ENCODE peak calls at places on chromosomes 4 and X, in six cellular contexts. S, Z, M, F, X and R are unnamed samples.

GRCh38 chrX:20947411-20947912 is 426.8 kb upstream of the CNKSR2 start:
- DNase-seq in F (no peak), M (no peak), X (no peak), S (no peak), Z (no peak), R (no peak)

GRCh38 chrX:149392896-149393295 is 112.2 kb downstream of the IDS start:
- DNase-seq in X (no peak), S (no peak), M (no peak), Z (peak), F (peak), R (no peak)

GRCh38 chr4:101621120-101621519 is 169.4 kb upstream of the BANK1 start:
- DNase-seq in X (no peak), Z (peak), F (no peak), S (peak), M (peak), R (peak)

GRCh38 chrX:96591418-96591817 is 93.2 kb upstream of the DIAPH2 start:
- DNase-seq in Z (no peak), X (no peak), S (no peak), M (no peak), F (no peak), R (no peak)

GRCh38 chr4:146029939-146030710 is 91.5 kb upstream of the ZNF827 start:
- DNase-seq in S (no peak), F (no peak), M (no peak), X (peak), Z (no peak), R (no peak)

GRCh38 chrX:16101581-16101980 is 21.8 kb upstream of the GRPR start:
- DNase-seq in M (no peak), Z (no peak), F (no peak), S (no peak), X (no peak), R (no peak)

GRCh38 chrX:81201692-81202412 is at the start of the genes HMGN5 and SH3BGRL:
- DNase-seq in F (peak), S (peak), Z (peak), X (peak), M (peak), R (peak)

GRCh38 chrX:64456828-64457227 is 61.6 kb upstream of the MTMR8 start:
- DNase-seq in S (no peak), Z (no peak), X (no peak), F (no peak), M (no peak), R (no peak)

GRCh38 chr4:88439161-88439760 is 17.7 kb upstream of the HERC5 start:
- DNase-seq in S (no peak), F (no peak), M (peak), Z (no peak), X (no peak), R (no peak)

GRCh38 chrX:110157444-110157843 is 154.5 kb downstream of the TMEM164 start:
- DNase-seq in M (no peak), Z (no peak), S (no peak), F (no peak), X (no peak), R (no peak)

GRCh38 chrX:110153900-110154299 is 151.0 kb downstream of the TMEM164 start:
- DNase-seq in Z (no peak), M (no peak), S (no peak), F (no peak), X (no peak), R (no peak)

GRCh38 chrX:110155759-110156158 is 152.8 kb downstream of the TMEM164 start:
- DNase-seq in Z (no peak), M (no peak), X (no peak), F (no peak), S (no peak), R (no peak)

GRCh38 chrX:110159235-110159634 is 156.3 kb downstream of the TMEM164 start:
- DNase-seq in S (no peak), Z (no peak), M (no peak), X (no peak), F (no peak), R (no peak)

GRCh38 chrX:110156167-110156754 is 153.3 kb downstream of the TMEM164 start:
- DNase-seq in M (no peak), Z (peak), S (no peak), X (no peak), F (no peak), R (peak)
- TF ChIP-seq CTCF in M (peak), Z (peak), S (peak), X (peak), F (peak), R (peak)

DNA sequence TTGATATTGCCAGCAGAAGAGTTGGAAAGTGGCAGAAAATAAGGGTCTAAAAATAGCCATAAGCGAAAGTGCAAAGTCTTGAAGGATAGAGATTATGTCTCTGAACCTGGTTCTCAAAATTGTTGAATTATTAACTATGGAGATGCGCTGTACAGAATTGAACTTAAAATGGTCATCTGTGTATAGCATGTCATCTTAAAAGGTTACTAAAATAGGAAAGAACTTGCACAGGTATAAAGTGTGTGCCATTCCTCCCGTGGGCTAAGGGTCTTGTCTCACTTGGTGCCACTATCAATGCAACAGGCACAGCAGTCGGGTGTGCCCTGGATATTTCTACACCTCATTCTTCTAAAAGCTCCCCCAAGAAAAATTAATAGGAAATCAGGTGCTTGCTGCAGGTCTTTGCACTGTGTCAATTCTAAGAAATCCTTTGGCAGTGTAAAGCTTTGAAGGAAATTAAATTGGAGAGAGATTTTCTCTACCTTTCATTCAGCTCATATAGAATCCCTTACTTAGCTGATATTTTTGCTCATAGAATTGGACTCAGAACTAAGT is 2.4 kb downstream of the SORBS2 start:
- DNase-seq in S (no peak), Z (no peak), F (no peak), X (no peak), M (no peak), R (no peak)
- H3K4me3 ChIP-seq in S (no peak), Z (no peak), F (no peak), X (no peak), M (no peak), R (no peak)

GRCh38 chr4:31539279-31540074 is 819.3 kb downstream of the PCDH7 start:
- DNase-seq in X (no peak), S (peak), M (no peak), Z (no peak), F (no peak), R (no peak)
- TF ChIP-seq CTCF in X (no peak), S (no peak), M (no peak), Z (no peak), F (no peak), R (no peak)

DNA sequence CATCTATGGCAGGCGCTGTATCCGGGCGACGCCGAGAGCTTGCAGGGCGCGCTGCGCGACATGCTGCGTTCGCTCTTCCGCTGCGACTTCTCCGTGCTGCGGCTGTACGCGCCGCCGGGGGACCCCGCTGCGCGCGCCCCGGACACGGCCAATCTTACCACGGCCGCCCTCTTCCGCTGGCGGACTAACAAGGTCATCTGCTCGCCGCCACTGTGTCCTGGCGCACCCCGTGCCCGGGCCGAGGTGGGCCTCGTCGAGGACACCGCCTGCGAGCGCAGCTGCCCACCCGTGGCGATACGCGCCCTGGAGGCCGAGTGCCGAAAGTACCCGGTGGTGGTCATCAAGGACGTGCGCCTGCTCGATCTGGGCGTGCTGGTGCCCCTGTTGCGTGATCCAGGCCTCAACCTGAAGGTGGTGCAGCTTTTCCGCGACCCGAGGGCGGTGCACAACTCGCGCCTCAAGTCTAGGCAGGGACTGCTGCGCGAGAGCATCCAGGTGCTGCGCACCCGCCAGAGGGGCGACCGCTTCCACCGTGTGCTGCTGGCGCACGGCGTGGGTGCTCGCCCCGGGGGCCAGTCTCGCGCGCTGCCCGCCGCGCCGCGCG is 874 bp downstream of the CHST7 start:
- DNase-seq in Z (peak), M (no peak), X (peak), S (no peak), F (peak), R (no peak)
- H3K4me3 ChIP-seq in Z (peak), M (peak), X (peak), S (peak), F (peak), R (peak)

GRCh38 chrX:70852294-70852693 is 56.2 kb downstream of the TEX11 start:
- DNase-seq in M (no peak), Z (no peak), X (no peak), F (no peak), S (no peak), R (no peak)
- TF ChIP-seq CTCF in M (no peak), Z (no peak), X (no peak), F (no peak), S (no peak), R (no peak)

DNA sequence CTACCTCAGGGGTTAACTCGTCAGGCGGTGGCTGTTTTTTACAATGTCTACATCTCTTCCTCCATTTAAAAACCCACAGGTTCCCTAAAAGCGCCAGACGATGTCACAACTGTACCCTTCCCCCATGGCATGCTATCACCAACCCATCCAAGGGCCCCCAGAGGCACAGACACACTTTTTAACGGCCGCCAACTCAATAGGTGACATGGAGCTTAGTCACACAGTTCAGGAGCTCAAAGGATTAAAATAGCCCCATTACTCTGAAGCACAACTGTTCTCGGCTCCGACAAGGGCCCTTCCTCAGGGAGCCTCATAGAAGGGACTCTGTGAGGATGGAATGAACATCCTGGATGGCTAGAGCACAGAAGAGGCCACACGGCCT is 12.4 kb downstream of the SH3KBP1 start:
- DNase-seq in M (no peak), Z (peak), X (no peak), F (no peak), S (no peak), R (no peak)
- H3K4me3 ChIP-seq in M (no peak), Z (no peak), X (no peak), F (no peak), S (no peak), R (no peak)